ENCODE peak calls at places on chromosomes 16 and 17, in nine cellular contexts. Q, O, B, E, S, W, V, L and M are unnamed samples.

GRCh38 chr16:14181371-14182050 is 110.4 kb downstream of the MRTFB start:
- DNase-seq in O (no peak), S (no peak), Q (no peak), L (no peak), V (no peak), B (no peak), E (no peak), W (no peak), M (no peak)

GRCh38 chr16:15041260-15042011 is 14.4 kb downstream of the NTAN1 start:
- DNase-seq in E (peak; percentile 53), B (peak; percentile 58), Q (peak; percentile 32), S (no peak), O (no peak), W (no peak), V (no peak), L (no peak), M (no peak)

GRCh38 chr17:81130385-81131288 is 34.7 kb upstream of the PVALEF start:
- DNase-seq in E (peak; percentile 49), O (peak; percentile 51), S (no peak), Q (no peak), W (no peak), B (no peak), L (no peak), V (no peak), M (peak; percentile 72)

GRCh38 chr17:72822358-72823023 is 270.0 kb downstream of the SLC39A11 start:
- DNase-seq in O (no peak), W (no peak), L (no peak), B (no peak), V (no peak), Q (no peak), E (no peak), S (no peak), M (no peak)

GRCh38 chr17:4389079-4389478 is 22.6 kb upstream of the UBE2G1 start:
- DNase-seq in O (no peak), V (no peak), L (no peak), E (no peak), W (no peak), S (no peak), B (no peak), Q (peak; percentile 55), M (no peak)

GRCh38 chr16:64738321-64738960 is 383.4 kb downstream of the CDH11 start:
- DNase-seq in O (no peak), S (no peak), B (no peak), E (no peak), Q (no peak), L (no peak), W (no peak), V (no peak), M (no peak)

GRCh38 chr16:20504418-20504817 is 53.1 kb downstream of the ACSM2A start:
- DNase-seq in S (no peak), L (no peak), Q (no peak), E (no peak), V (no peak), B (no peak), W (no peak), O (no peak), M (no peak)

GRCh38 chr17:27577124-27577761 is 53.7 kb upstream of the LGALS9 start:
- DNase-seq in L (no peak), E (peak; percentile 18), B (peak; percentile 64), S (no peak), Q (peak; percentile 35), W (no peak), O (peak; percentile 27), V (no peak), M (peak; percentile 43)

GRCh38 chr16:81695431-81695890 is 83.6 kb upstream of the PLCG2 start:
- DNase-seq in B (no peak), E (no peak), L (no peak), Q (no peak), O (no peak), V (no peak), W (no peak), S (no peak), M (no peak)

GRCh38 chr16:230949-231348 is 1.7 kb upstream of the LUC7L start:
- DNase-seq in V (no peak), B (no peak), L (no peak), E (no peak), W (no peak), S (no peak), O (no peak), Q (no peak), M (no peak)

GRCh38 chr16:27925612-27926011 is 137.9 kb downstream of the GSG1L start:
- DNase-seq in O (no peak), L (no peak), W (no peak), E (no peak), B (no peak), Q (no peak), V (peak; percentile 12), S (no peak), M (no peak)

GRCh38 chr17:35243459-35244204 is 760 bp downstream of the SLFN5 start:
- DNase-seq in W (peak; percentile 10), L (peak; percentile 27), S (peak; percentile 32), B (peak; percentile 23), O (no peak), V (no peak), E (no peak), Q (peak; percentile 27), M (peak; percentile 17)